ENCODE peak calls at places on chromosomes 16 and 17, in four cellular contexts. A is glutamatergic neuron, I is neural crest cell, L is SK-N-SH. J is an unnamed sample.

GRCh38 chr17:28718317-28718672 is 627 bp upstream of the RAB34 start:
- DNase-seq in A (no peak), I (no peak), L (no peak), J (no peak)

GRCh38 chr17:81481011-81481799 is 31.4 kb downstream of the ACTG1 start:
- DNase-seq in I (peak), A (peak), L (peak), J (no peak)

GRCh38 chr17:41559548-41559947 is 12.3 kb downstream of the KRT9 start:
- DNase-seq in A (no peak), L (no peak), I (no peak), J (no peak)

GRCh38 chr17:66304304-66305174 is 2.1 kb downstream of the PRKCA start:
- DNase-seq in I (no peak), L (peak), A (no peak), J (no peak)

GRCh38 chr17:33686171-33686570 is 393.1 kb upstream of the ASIC2 start:
- DNase-seq in L (peak), A (peak), I (peak), J (peak)

GRCh38 chr16:88035292-88035691 is 84.1 kb downstream of the BANP start:
- DNase-seq in A (no peak), L (no peak), I (no peak), J (no peak)

GRCh38 chr17:34990921-34991365 is 10.6 kb downstream of the LIG3 start:
- DNase-seq in I (no peak), L (no peak), A (no peak), J (peak)

GRCh38 chr16:1770328-1771071 is 843 bp downstream of the NME3 start:
- DNase-seq in L (peak), I (no peak), A (peak), J (peak)

GRCh38 chr17:17058304-17058703 is 16.0 kb downstream of the MPRIP start:
- DNase-seq in A (peak), L (no peak), I (no peak), J (no peak)

GRCh38 chr17:17605747-17606083 is 14.2 kb upstream of the PEMT start:
- DNase-seq in A (no peak), I (no peak), L (no peak), J (no peak)

GRCh38 chr17:55577011-55577586 is 65.8 kb upstream of the SMIM36 start:
- DNase-seq in I (no peak), L (no peak), A (no peak), J (peak)

GRCh38 chr17:52828621-52829020 is 670.1 kb upstream of the CA10 start:
- DNase-seq in I (no peak), L (no peak), A (no peak), J (no peak)

GRCh38 chr17:52140601-52141000 is 17.9 kb downstream of the CA10 start:
- DNase-seq in I (no peak), A (no peak), L (no peak), J (no peak)

GRCh38 chr17:79188048-79188447 is 113.4 kb downstream of the ENGASE start:
- DNase-seq in I (peak), A (peak), L (peak), J (peak)

GRCh38 chr17:28684963-28685362 is 23.0 kb downstream of the SUPT6H start:
- DNase-seq in L (peak), A (no peak), I (no peak), J (no peak)

GRCh38 chr17:8311131-8311790 is 1.2 kb downstream of the ARHGEF15 start:
- DNase-seq in I (no peak), L (no peak), A (no peak), J (no peak)

GRCh38 chr16:55039511-55039910 is 108.8 kb downstream of the IRX5 start:
- DNase-seq in L (no peak), I (no peak), A (no peak), J (no peak)

GRCh38 chr17:2158011-2158410 is 103.1 kb downstream of the HIC1 start:
- DNase-seq in A (no peak), I (no peak), L (no peak), J (no peak)

GRCh38 chr16:27330542-27330941 is 16.8 kb downstream of the IL4R start:
- DNase-seq in A (no peak), I (no peak), L (no peak), J (no peak)

GRCh38 chr17:43832168-43832975 is 574 bp downstream of the MPP3 start:
- DNase-seq in L (peak), A (peak), I (peak), J (no peak)

GRCh38 chr17:16286009-16286946 is 67.0 kb downstream of the CENPV start:
- DNase-seq in A (peak), I (peak), L (peak), J (peak)

GRCh38 chr16:30447512-30448226 is 2.0 kb upstream of the SEPHS2 start:
- DNase-seq in I (no peak), A (no peak), L (no peak), J (no peak)

GRCh38 chr17:41907633-41908539 is 10.9 kb downstream of the ACLY start:
- DNase-seq in L (peak), I (no peak), A (no peak), J (no peak)

GRCh38 chr16:15694499-15694898 is 44.5 kb downstream of the NDE1 start:
- DNase-seq in I (no peak), A (no peak), L (no peak), J (no peak)

GRCh38 chr16:8868272-8869211 is at the start of gene CARHSP1:
- DNase-seq in A (peak), L (peak), I (peak), J (peak)

GRCh38 chr16:66266436-66267286 is 99.8 kb upstream of the CDH5 start:
- DNase-seq in L (peak), A (no peak), I (no peak), J (no peak)

GRCh38 chr16:25108054-25108453 is 3.5 kb upstream of the LCMT1 start:
- DNase-seq in I (no peak), L (peak), A (no peak), J (peak)

GRCh38 chr17:49992933-49993422 is 2.0 kb downstream of the DLX3 start:
- DNase-seq in I (no peak), A (no peak), L (peak), J (no peak)

GRCh38 chr17:50184057-50184456 is 17.4 kb downstream of the COL1A1 start:
- DNase-seq in A (no peak), I (no peak), L (peak), J (no peak)

GRCh38 chr16:68790944-68791343 is 52.4 kb upstream of the TANGO6 start:
- DNase-seq in A (no peak), I (no peak), L (no peak), J (no peak)

GRCh38 chr16:6897910-6898475 is 434.7 kb upstream of the RBFOX1 start:
- DNase-seq in A (peak), L (no peak), I (no peak), J (no peak)

GRCh38 chr16:81601008-81601428 is 156.4 kb downstream of the CMIP start:
- DNase-seq in A (no peak), I (no peak), L (peak), J (no peak)

GRCh38 chr16:1293921-1294656 is 15.3 kb upstream of the UBE2I start:
- DNase-seq in L (no peak), I (no peak), A (no peak), J (no peak)

GRCh38 chr16:67884684-67885083 is at the start of gene NRN1L:
- DNase-seq in I (peak), L (peak), A (peak), J (no peak)

GRCh38 chr16:11563493-11564040 is 23.2 kb downstream of the LITAF start:
- DNase-seq in A (no peak), I (no peak), L (no peak), J (no peak)

GRCh38 chr16:48892884-48893283 is 282.9 kb upstream of the N4BP1 start:
- DNase-seq in A (no peak), I (no peak), L (no peak), J (no peak)

GRCh38 chr17:58335779-58336455 is 7.3 kb upstream of the TSPOAP1 start:
- DNase-seq in L (peak), A (no peak), I (no peak), J (no peak)

DNA sequence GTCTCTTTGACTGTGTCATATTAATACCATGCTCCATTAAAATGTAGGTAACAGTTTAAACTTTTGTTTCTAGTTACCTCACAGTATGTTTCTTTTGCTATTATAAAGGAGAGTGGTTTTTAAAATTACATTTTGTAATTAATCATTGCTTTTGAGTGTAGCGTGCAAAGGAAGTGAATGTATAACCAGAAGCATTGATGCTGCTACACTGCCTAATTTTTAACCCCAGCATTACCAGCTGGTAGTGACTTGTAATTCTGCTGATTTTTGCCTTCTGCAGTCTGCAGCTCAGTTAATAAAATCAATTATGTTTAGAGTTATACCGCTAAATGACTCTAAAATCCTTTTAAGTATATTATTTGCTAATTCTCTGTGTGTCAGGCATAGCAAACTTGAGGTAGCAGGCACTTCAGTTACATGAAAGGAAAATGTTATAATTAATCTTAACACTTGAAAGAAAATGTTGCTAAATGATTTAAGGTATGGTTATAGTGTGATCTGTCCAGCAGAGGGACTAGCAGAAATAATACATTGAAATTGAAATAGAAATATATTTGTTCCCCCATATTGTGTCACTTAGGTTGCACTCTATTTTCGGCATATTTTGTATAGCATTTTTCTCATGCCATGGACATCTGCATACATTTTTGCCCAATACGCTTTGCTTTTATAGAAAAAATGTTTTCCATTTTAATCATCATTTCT is 388.5 kb downstream of the CNTNAP4 start:
- DNase-seq in L (no peak), I (no peak), A (no peak), J (no peak)
- TF ChIP-seq CTCF in L (peak), I (peak), A (peak), J (no peak)

GRCh38 chr17:63534816-63535455 is 11.8 kb downstream of the KCNH6 start:
- DNase-seq in A (no peak), L (peak), I (no peak), J (no peak)
- TF ChIP-seq CTCF in A (no peak), L (no peak), I (no peak), J (no peak)

DNA sequence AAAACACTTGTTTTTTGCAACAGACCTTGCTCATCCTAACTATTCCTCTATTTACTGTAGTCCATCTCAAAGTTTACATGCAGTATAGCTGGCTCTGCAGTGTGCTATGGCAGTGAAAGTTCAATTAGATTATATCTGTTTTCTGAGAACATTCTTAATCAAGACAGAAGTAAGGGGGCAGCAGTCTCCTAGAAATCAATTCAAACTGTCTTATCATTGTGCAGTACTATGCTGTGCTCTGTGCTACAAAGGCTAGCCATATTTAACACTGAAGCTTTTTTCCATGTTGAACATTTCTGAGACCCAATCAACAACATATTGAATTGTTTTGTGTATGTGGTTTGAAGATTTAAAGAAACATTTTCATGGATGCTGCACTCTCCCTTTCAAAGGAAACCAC is 11.4 kb downstream of the NETO2 start:
- DNase-seq in I (no peak), L (no peak), A (no peak), J (no peak)
- TF ChIP-seq CTCF in I (no peak), L (peak), A (no peak), J (no peak)

DNA sequence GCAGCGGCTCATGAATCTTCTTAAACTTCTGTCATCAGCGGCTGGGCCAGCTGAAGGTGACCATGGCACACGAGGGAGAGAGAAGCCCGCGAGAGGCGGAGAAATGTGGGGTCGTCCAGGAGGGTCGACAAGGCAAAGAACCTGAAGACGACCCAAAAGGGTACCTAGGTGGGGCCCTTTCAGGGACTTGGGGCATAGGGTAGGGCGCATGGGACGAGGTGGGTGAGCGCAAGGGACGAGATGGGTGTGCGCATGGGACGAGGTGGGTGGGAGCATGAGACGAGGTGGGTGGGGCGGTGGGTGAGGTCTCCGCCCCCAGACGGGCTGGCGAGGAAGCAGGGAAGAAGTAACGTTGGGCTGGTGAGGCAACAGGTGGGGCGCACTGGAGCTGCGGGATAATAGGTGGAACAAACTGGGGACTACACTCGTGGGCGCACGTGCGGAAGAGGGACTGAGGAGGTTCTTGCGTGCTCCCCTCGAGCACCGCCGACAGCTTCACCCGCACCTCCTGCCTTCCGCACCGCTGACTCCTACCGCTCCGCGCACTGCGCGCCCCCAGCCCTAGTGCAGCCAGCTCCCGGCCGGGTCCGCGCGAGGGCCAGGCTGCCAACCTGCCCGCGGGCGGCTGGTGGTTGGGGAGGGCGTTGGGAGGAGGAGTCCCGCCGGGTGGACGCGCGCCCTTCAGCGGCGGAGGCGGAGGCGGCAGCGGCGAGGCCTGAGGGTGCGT is 23.2 kb upstream of the CRYM start:
- DNase-seq in A (peak), L (peak), I (peak), J (peak)
- TF ChIP-seq CTCF in A (no peak), L (peak), I (peak), J (no peak)

DNA sequence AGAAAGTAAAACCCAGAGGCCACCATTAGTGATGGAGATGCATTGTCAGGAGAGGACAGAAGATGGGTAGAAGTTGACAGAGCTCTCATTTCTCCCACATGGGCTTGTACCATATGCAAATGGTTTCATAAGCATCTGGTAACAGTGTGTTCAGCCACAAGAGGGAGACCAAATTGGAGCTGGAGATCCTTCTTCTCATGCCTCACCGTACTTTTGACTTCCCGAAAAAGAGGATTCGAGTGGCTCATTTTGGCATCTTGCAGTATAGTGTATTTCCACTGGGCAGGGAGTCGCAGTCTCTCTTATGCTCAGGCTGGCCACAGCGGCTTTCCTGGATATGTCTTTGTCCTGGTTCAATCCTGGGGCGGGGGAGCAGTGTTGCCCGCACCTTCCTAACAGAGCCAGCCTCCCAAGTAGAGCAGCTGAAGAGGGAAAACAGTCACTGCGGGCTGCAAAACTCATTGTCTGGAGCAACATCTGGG is 23.8 kb downstream of the TBC1D3B start:
- DNase-seq in I (no peak), L (no peak), A (no peak), J (no peak)
- TF ChIP-seq CTCF in I (no peak), L (no peak), A (no peak), J (no peak)

GRCh38 chr17:21275579-21276339 is 8.8 kb upstream of the MAP2K3 start:
- DNase-seq in A (peak), I (peak), L (peak), J (peak)
- TF ChIP-seq CTCF in A (peak), I (no peak), L (no peak), J (no peak)

GRCh38 chr17:82963104-82963950 is 116.1 kb upstream of the METRNL start:
- DNase-seq in L (peak), A (peak), I (peak), J (peak)
- TF ChIP-seq CTCF in L (peak), A (peak), I (peak), J (peak)

GRCh38 chr17:74190154-74190553 is 13.3 kb upstream of the RPL38 start:
- DNase-seq in A (no peak), L (peak), I (no peak), J (peak)

GRCh38 chr17:74186498-74186897 is 17.0 kb upstream of the RPL38 start:
- DNase-seq in L (no peak), I (no peak), A (no peak), J (peak)

GRCh38 chr17:74194682-74195081 is 8.8 kb upstream of the RPL38 start:
- DNase-seq in A (no peak), I (no peak), L (no peak), J (no peak)

GRCh38 chr17:74192950-74193781 is 10.3 kb upstream of the RPL38 start:
- DNase-seq in L (no peak), A (peak), I (no peak), J (no peak)

GRCh38 chr17:74190807-74191206 is 12.7 kb upstream of the RPL38 start:
- DNase-seq in A (no peak), L (no peak), I (no peak), J (no peak)
- TF ChIP-seq CTCF in A (no peak), L (no peak), I (no peak), J (no peak)

GRCh38 chr16:57444711-57445110 is 2.5 kb downstream of the CIAPIN1 start:
- DNase-seq in A (no peak), L (no peak), I (no peak), J (no peak)

GRCh38 chr16:57452021-57452420 is 4.7 kb downstream of the COQ9 start:
- DNase-seq in L (no peak), A (no peak), I (no peak), J (no peak)

GRCh38 chr16:57445510-57445909 is 1.7 kb downstream of the CIAPIN1 start:
- DNase-seq in I (no peak), A (no peak), L (no peak), J (no peak)

GRCh38 chr16:57446530-57447141 is 549 bp downstream of the CIAPIN1 start:
- DNase-seq in A (peak), I (peak), L (peak), J (peak)

GRCh38 chr16:57447142-57447962 is at the start of the genes CIAPIN1 and COQ9:
- DNase-seq in L (peak), A (peak), I (peak), J (peak)
- TF ChIP-seq CTCF in L (no peak), A (no peak), I (no peak), J (no peak)